ENCODE peak calls at places on chromosome 7, in ten cellular contexts. R, A, M, O, F, J, K, P, B and G are unnamed samples.

GRCh38 chr7:134553976-134554375 is 5.1 kb downstream of the AKR1B15 start:
- DNase-seq in K (no peak), R (no peak), O (no peak), J (no peak), B (peak; percentile 11), P (no peak), F (no peak), A (peak; percentile 58), M (peak; percentile 21), G (no peak)

GRCh38 chr7:114081606-114082425 is 163.0 kb upstream of the PPP1R3A start:
- DNase-seq in A (no peak), M (peak; percentile 70), F (peak; percentile 64), K (peak; percentile 55), R (no peak), P (peak; percentile 88), J (peak; percentile 79), O (no peak), B (peak; percentile 61), G (peak; percentile 41)

GRCh38 chr7:101170617-101171441 is 5.5 kb upstream of the VGF start:
- DNase-seq in M (no peak), P (no peak), J (no peak), B (no peak), F (no peak), O (no peak), R (no peak), A (peak; percentile 30), K (no peak), G (no peak)

GRCh38 chr7:95545007-95545615 is 51.2 kb downstream of the PDK4 start:
- DNase-seq in O (no peak), M (peak; percentile 85), B (no peak), R (no peak), K (peak; percentile 79), A (no peak), P (peak; percentile 75), F (no peak), J (peak; percentile 82), G (peak; percentile 43)

GRCh38 chr7:80890839-80891544 is 27.9 kb downstream of the SEMA3C start:
- DNase-seq in F (no peak), M (no peak), K (no peak), A (no peak), P (no peak), B (no peak), J (no peak), O (no peak), R (no peak), G (no peak)

GRCh38 chr7:55160539-55160938 is 141.7 kb downstream of the EGFR start:
- DNase-seq in B (no peak), R (no peak), K (no peak), O (no peak), P (peak; percentile 66), F (no peak), M (peak; percentile 87), J (peak; percentile 74), A (no peak), G (no peak)

GRCh38 chr7:74185636-74186035 is 11.5 kb downstream of the EIF4H start:
- DNase-seq in O (no peak), P (no peak), J (peak; percentile 35), K (no peak), M (no peak), R (no peak), A (no peak), B (no peak), F (no peak), G (no peak)

GRCh38 chr7:1669954-1670893 is at the start of gene ELFN1:
- DNase-seq in F (peak; percentile 86), J (peak; percentile 54), M (no peak), A (peak; percentile 83), O (peak; percentile 68), K (no peak), R (peak; percentile 64), P (peak; percentile 40), B (peak; percentile 53), G (no peak)

GRCh38 chr7:30143748-30144251 is 9.0 kb downstream of the MTURN start:
- DNase-seq in R (no peak), F (no peak), O (no peak), P (peak; percentile 60), A (no peak), J (peak; percentile 31), M (peak; percentile 66), B (no peak), K (no peak), G (peak; percentile 71)

GRCh38 chr7:131605280-131605878 is 49.0 kb upstream of the PODXL start:
- DNase-seq in R (no peak), P (no peak), F (no peak), J (peak; percentile 34), O (no peak), A (peak; percentile 89), M (no peak), B (no peak), K (no peak), G (no peak)

GRCh38 chr7:44533301-44534055 is 7.7 kb downstream of the NPC1L1 start:
- DNase-seq in J (peak; percentile 14), O (no peak), A (no peak), B (no peak), R (no peak), M (no peak), F (peak; percentile 34), K (no peak), P (peak; percentile 36), G (no peak)

GRCh38 chr7:44535348-44536064 is 5.6 kb downstream of the NPC1L1 start:
- DNase-seq in P (no peak), K (no peak), O (no peak), M (no peak), J (no peak), B (no peak), A (no peak), F (no peak), R (no peak), G (no peak)

GRCh38 chr7:44534087-44534486 is 7.0 kb downstream of the NPC1L1 start:
- DNase-seq in K (no peak), P (no peak), R (no peak), O (no peak), B (no peak), M (no peak), F (no peak), A (no peak), J (no peak), G (no peak)

GRCh38 chr7:44536090-44536489 is 5.0 kb downstream of the NPC1L1 start:
- DNase-seq in B (no peak), K (no peak), R (no peak), J (no peak), P (no peak), O (no peak), A (no peak), F (no peak), M (no peak), G (no peak)

DNA sequence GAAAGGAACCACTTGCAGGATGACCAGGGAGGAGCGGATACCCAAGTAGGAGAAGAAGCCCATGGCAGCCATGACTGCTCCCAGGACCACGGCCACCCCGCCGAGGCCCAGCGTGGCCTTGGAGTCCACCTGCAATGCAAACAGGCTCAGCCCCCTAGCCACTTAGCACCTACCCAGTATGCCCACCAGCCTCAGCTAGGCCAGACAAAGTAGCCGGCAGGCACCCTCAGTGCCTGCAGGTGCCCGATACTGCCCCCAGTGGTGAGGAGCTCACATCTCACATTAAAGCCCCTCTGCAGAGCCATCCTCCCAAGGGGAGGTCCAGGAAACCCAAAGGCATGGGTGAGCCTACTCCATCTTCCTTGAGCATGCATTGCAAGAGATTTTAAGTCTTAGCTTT is 6.6 kb downstream of the NPC1L1 start:
- DNase-seq in P (no peak), J (peak; percentile 46), A (peak; percentile 85), R (no peak), M (peak; percentile 30), F (peak; percentile 89), K (peak; percentile 29), O (peak; percentile 23), B (peak; percentile 86), G (peak; percentile 72)
- TF ChIP-seq CTCF in P (peak; percentile 47), J (peak; percentile 66), A (peak; percentile 89), R (no peak), M (peak; percentile 67), F (peak; percentile 73), K (peak; percentile 20), O (peak; percentile 66), B (peak; percentile 71), G (peak; percentile 75)

DNA sequence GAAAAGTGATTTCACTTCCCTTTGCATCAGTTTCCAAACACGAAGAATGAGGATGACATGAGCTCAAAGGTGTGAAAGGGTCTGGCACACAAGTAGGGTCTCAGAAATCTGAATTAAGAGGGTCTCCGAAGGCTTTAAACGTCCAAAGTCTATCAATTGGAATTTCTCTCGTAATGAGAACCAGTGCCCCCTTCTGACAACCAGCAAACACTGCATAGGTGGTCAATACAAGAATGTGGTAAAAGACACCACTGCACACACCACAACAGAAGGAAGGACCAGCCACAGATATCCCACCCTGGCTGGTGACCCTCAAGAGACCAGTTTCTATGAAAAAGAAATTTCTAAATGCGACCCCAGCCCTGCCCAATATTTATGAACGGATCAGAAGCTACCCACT is 78.1 kb downstream of the CALN1 start:
- DNase-seq in F (peak; percentile 40), A (no peak), P (no peak), J (no peak), M (no peak), O (no peak), K (no peak), R (no peak), B (peak; percentile 36), G (no peak)
- TF ChIP-seq CTCF in F (peak; percentile 36), A (peak; percentile 69), P (no peak), J (no peak), M (no peak), O (peak; percentile 49), K (no peak), R (no peak), B (no peak), G (no peak)

GRCh38 chr7:156017431-156017830 is 205.2 kb upstream of the SHH start:
- DNase-seq in A (no peak), R (no peak), J (no peak), F (no peak), B (no peak), M (no peak), K (no peak), O (no peak), P (no peak), G (no peak)
- TF ChIP-seq CTCF in A (no peak), R (no peak), J (no peak), F (no peak), B (no peak), M (no peak), K (no peak), O (no peak), P (no peak), G (no peak)

GRCh38 chr7:123351506-123352225 is 151.9 kb upstream of the SLC13A1 start:
- DNase-seq in A (no peak), P (peak; percentile 4), M (peak; percentile 27), F (no peak), B (no peak), O (no peak), R (no peak), K (no peak), J (peak; percentile 10), G (no peak)

GRCh38 chr7:123351027-123351426 is 151.3 kb upstream of the SLC13A1 start:
- DNase-seq in B (no peak), O (no peak), J (no peak), K (no peak), F (no peak), R (no peak), M (no peak), A (no peak), P (no peak), G (no peak)

GRCh38 chr7:123352226-123352550 is 152.4 kb upstream of the SLC13A1 start:
- DNase-seq in B (no peak), M (no peak), A (no peak), K (no peak), R (no peak), F (no peak), J (no peak), P (no peak), O (no peak), G (no peak)

GRCh38 chr7:123352957-123353356 is 153.2 kb upstream of the SLC13A1 start:
- DNase-seq in K (no peak), R (no peak), F (no peak), A (no peak), M (peak; percentile 73), P (peak; percentile 10), O (no peak), B (no peak), J (peak; percentile 38), G (no peak)

GRCh38 chr7:123355576-123356195 is 155.9 kb upstream of the SLC13A1 start:
- DNase-seq in O (no peak), M (peak; percentile 63), J (peak; percentile 34), R (no peak), P (no peak), F (no peak), K (no peak), B (no peak), A (peak; percentile 34), G (no peak)
- TF ChIP-seq CTCF in O (no peak), M (peak; percentile 55), J (peak; percentile 18), R (no peak), P (no peak), F (peak; percentile 11), K (no peak), B (no peak), A (peak; percentile 41), G (no peak)